ENCODE peak calls at places on chromosomes 2 and 18, in six cellular contexts. B is HCEC 1CT; O is SW 1271; L is esophagus muscularis mucosa; I is T-helper 1 cell; T is activated CD4-positive, alpha-beta T cell treated with anti-CD3 and anti-CD28 coated beads, Interleukin-2, amount 10 ng/mL, durations not matched to agents 7 days and 5 days. D is an unnamed sample.

GRCh38 chr2:237546040-237546875 is 20.1 kb upstream of the PRLH start:
- DNase-seq in I (no peak), B (no peak), T (no peak), O (no peak), L (no peak), D (no peak)

GRCh38 chr2:171531291-171531690 is 9.0 kb downstream of the CYBRD1 start:
- DNase-seq in L (peak), T (no peak), O (no peak), I (no peak), B (peak), D (peak)

GRCh38 chr2:70132244-70133126 is 45.2 kb downstream of the PCBP1 start:
- DNase-seq in B (peak), O (no peak), T (peak), I (peak), L (no peak), D (peak)

GRCh38 chr2:234960091-234961088 is 8.6 kb downstream of the SH3BP4 start:
- DNase-seq in L (no peak), I (no peak), B (no peak), T (no peak), O (no peak), D (no peak)

GRCh38 chr2:47126783-47127182 is 28.3 kb downstream of the STPG4 start:
- DNase-seq in I (no peak), O (no peak), L (no peak), T (no peak), B (no peak), D (no peak)

GRCh38 chr2:99559075-99559662 is 69.4 kb upstream of the REV1 start:
- DNase-seq in T (peak), O (no peak), I (peak), L (peak), B (peak), D (peak)

GRCh38 chr2:158745067-158745865 is 49.9 kb upstream of the DAPL1 start:
- DNase-seq in L (no peak), I (peak), T (peak), O (no peak), B (peak), D (peak)

GRCh38 chr2:70715161-70715985 is 52.6 kb downstream of the ADD2 start:
- DNase-seq in L (no peak), T (no peak), O (no peak), I (no peak), B (no peak), D (no peak)

GRCh38 chr18:39190508-39190907 is 1624.9 kb upstream of the CELF4 start:
- DNase-seq in O (no peak), I (no peak), B (no peak), L (no peak), T (no peak), D (no peak)

GRCh38 chr2:213443952-213444351 is 159.7 kb downstream of the SPAG16 start:
- DNase-seq in B (no peak), O (no peak), T (no peak), L (no peak), I (no peak), D (peak)

GRCh38 chr18:24198461-24198860 is 59.6 kb downstream of the CABYR start:
- DNase-seq in T (no peak), B (no peak), L (no peak), O (no peak), I (no peak), D (no peak)

GRCh38 chr2:210477496-210477895 is 937 bp upstream of the LANCL1 start:
- DNase-seq in L (no peak), B (peak), O (peak), T (peak), I (no peak), D (peak)

GRCh38 chr2:861655-862355 is 88.8 kb upstream of the SNTG2 start:
- DNase-seq in O (no peak), T (no peak), L (no peak), B (no peak), I (no peak), D (no peak)

GRCh38 chr2:117888897-117889296 is 74.4 kb downstream of the DDX18 start:
- DNase-seq in B (no peak), L (no peak), T (no peak), O (no peak), I (no peak), D (no peak)

GRCh38 chr2:109020217-109020637 is 31.2 kb upstream of the EDAR start:
- DNase-seq in I (no peak), L (no peak), O (no peak), B (peak), T (peak), D (no peak)

GRCh38 chr2:174985624-174986023 is 19.6 kb downstream of the CHN1 start:
- DNase-seq in I (no peak), B (peak), O (no peak), L (no peak), T (no peak), D (peak)

GRCh38 chr2:41966920-41967319 is 80.9 kb upstream of the PKDCC start:
- DNase-seq in I (no peak), T (no peak), L (no peak), B (no peak), O (no peak), D (no peak)

GRCh38 chr2:219737270-219737691 is 109.9 kb downstream of the SLC4A3 start:
- DNase-seq in B (peak), L (peak), O (no peak), T (no peak), I (no peak), D (no peak)

GRCh38 chr2:27376151-27376865 is 4.2 kb downstream of the ZNF513 start:
- DNase-seq in I (no peak), O (no peak), B (no peak), T (no peak), L (no peak), D (no peak)

GRCh38 chr2:211745295-211746097 is 793.1 kb downstream of the ERBB4 start:
- DNase-seq in T (peak), L (no peak), B (peak), O (peak), I (no peak), D (peak)

GRCh38 chr2:40746150-40746549 is 294.3 kb upstream of the SLC8A1 start:
- DNase-seq in L (no peak), I (no peak), B (no peak), T (no peak), O (no peak), D (no peak)

GRCh38 chr2:159051656-159052055 is 83.2 kb downstream of the TANC1 start:
- DNase-seq in O (no peak), T (no peak), I (no peak), B (no peak), L (no peak), D (no peak)

GRCh38 chr2:98847853-98848252 is 88.2 kb downstream of the CRACDL start:
- DNase-seq in B (no peak), T (no peak), I (no peak), O (no peak), L (no peak), D (no peak)

GRCh38 chr18:45562567-45563479 is 52.5 kb upstream of the SLC14A2 start:
- DNase-seq in O (no peak), L (no peak), I (no peak), T (no peak), B (no peak), D (no peak)

GRCh38 chr18:54358495-54358793 is 738 bp downstream of the C18orf54 start:
- DNase-seq in I (no peak), B (peak), L (no peak), O (no peak), T (no peak), D (peak)

GRCh38 chr2:26148501-26148900 is 24.4 kb upstream of the GAREM2 start:
- DNase-seq in B (no peak), L (no peak), O (no peak), I (no peak), T (no peak), D (no peak)

GRCh38 chr2:241777686-241778627 is 1.3 kb downstream of the GAL3ST2 start:
- DNase-seq in O (no peak), L (no peak), T (no peak), I (no peak), B (no peak), D (peak)

GRCh38 chr2:238093181-238094140 is 6.7 kb upstream of the ESPNL start:
- DNase-seq in T (no peak), I (no peak), L (peak), O (no peak), B (no peak), D (no peak)

GRCh38 chr2:118231759-118232158 is 143.5 kb downstream of the INSIG2 start:
- DNase-seq in O (no peak), L (peak), T (no peak), I (no peak), B (no peak), D (no peak)

GRCh38 chr2:200411831-200412230 is 98.0 kb downstream of the KCTD18 start:
- DNase-seq in O (no peak), L (no peak), I (no peak), B (no peak), T (no peak), D (no peak)

GRCh38 chr2:199329024-199329423 is 128.7 kb downstream of the SATB2 start:
- DNase-seq in I (no peak), B (no peak), L (no peak), T (no peak), O (no peak), D (no peak)

GRCh38 chr2:224086226-224086911 is 47.3 kb upstream of the SERPINE2 start:
- DNase-seq in L (no peak), B (peak), I (no peak), O (peak), T (no peak), D (peak)

GRCh38 chr2:240466579-240467148 is 31.2 kb downstream of the GPC1 start:
- DNase-seq in B (no peak), T (no peak), I (no peak), O (no peak), L (peak), D (no peak)

GRCh38 chr18:50969448-50969847 is 1.6 kb downstream of the ELAC1 start:
- DNase-seq in I (no peak), O (no peak), T (no peak), L (no peak), B (no peak), D (no peak)

D was measured in bronchial epithelial cell.